ENCODE peak calls at places on chromosomes 1 and 21, in six cellular contexts. V, W, K, S, X and J are unnamed samples.

GRCh38 chr1:51517361-51518032 is 1.6 kb downstream of the EPS15 start:
- DNase-seq in X (peak; percentile 35), V (no peak), W (no peak), S (no peak), K (no peak), J (no peak)

GRCh38 chr1:162631546-162632233 is 574 bp upstream of the DDR2 start:
- DNase-seq in W (no peak), K (no peak), S (no peak), X (peak; percentile 46), V (no peak), J (peak; percentile 54)

GRCh38 chr1:94302497-94302896 is 65.1 kb upstream of the ARHGAP29 start:
- DNase-seq in S (no peak), W (no peak), K (no peak), X (no peak), V (no peak), J (no peak)

GRCh38 chr1:52727114-52727586 is 897 bp downstream of the ZYG11B start:
- DNase-seq in V (peak; percentile 23), W (no peak), S (no peak), X (no peak), K (no peak), J (no peak)

GRCh38 chr1:31984419-31985347 is 29.0 kb upstream of the KHDRBS1 start:
- DNase-seq in W (no peak), K (no peak), S (no peak), X (no peak), V (no peak), J (no peak)

GRCh38 chr1:98749152-98749756 is 87.7 kb downstream of the SNX7 start:
- DNase-seq in V (no peak), S (no peak), K (peak; percentile 2), W (no peak), X (no peak), J (no peak)

GRCh38 chr1:234265321-234265720 is 107.9 kb upstream of the COA6 start:
- DNase-seq in X (no peak), V (no peak), W (no peak), S (no peak), K (no peak), J (no peak)

GRCh38 chr1:1432951-1433803 is 2.3 kb upstream of the VWA1 start:
- DNase-seq in W (no peak), V (peak; percentile 93), K (no peak), S (peak; percentile 93), X (peak; percentile 47), J (peak; percentile 67)

GRCh38 chr1:47635597-47635996 is 197.8 kb downstream of the FOXD2 start:
- DNase-seq in X (no peak), W (no peak), K (no peak), V (no peak), S (no peak), J (no peak)

GRCh38 chr1:75615664-75616435 is 4.9 kb upstream of the SLC44A5 start:
- DNase-seq in K (no peak), V (peak; percentile 6), W (no peak), S (peak; percentile 28), X (no peak), J (peak; percentile 58)

GRCh38 chr1:119714583-119714982 is 2.8 kb downstream of the PHGDH start:
- DNase-seq in K (no peak), X (peak; percentile 11), S (no peak), W (no peak), V (no peak), J (no peak)

GRCh38 chr1:111192643-111193519 is 7.6 kb downstream of the DENND2D start:
- DNase-seq in X (no peak), S (no peak), K (no peak), W (no peak), V (no peak), J (no peak)

GRCh38 chr1:203327684-203328457 is 22.6 kb downstream of the BTG2 start:
- DNase-seq in S (peak; percentile 66), V (no peak), X (peak; percentile 66), K (peak; percentile 78), W (no peak), J (peak; percentile 77)

GRCh38 chr1:221315330-221315729 is 426.6 kb downstream of the DUSP10 start:
- DNase-seq in K (no peak), S (no peak), V (no peak), X (no peak), W (no peak), J (no peak)

GRCh38 chr1:59422921-59423575 is 126.2 kb downstream of the FGGY start:
- DNase-seq in V (peak; percentile 72), K (no peak), W (no peak), X (peak; percentile 89), S (peak; percentile 92), J (peak; percentile 66)

GRCh38 chr1:53731201-53731600 is 7.8 kb downstream of the GLIS1 start:
- DNase-seq in K (no peak), S (no peak), X (no peak), W (no peak), V (no peak), J (no peak)

GRCh38 chr1:85289848-85290335 is 13.5 kb upstream of the BCL10 start:
- DNase-seq in W (no peak), K (no peak), V (no peak), S (no peak), X (no peak), J (no peak)

GRCh38 chr1:161258439-161259386 is at the start of gene PCP4L1:
- DNase-seq in W (peak; percentile 68), X (no peak), K (peak; percentile 59), V (peak; percentile 37), S (peak; percentile 65), J (peak; percentile 65)

GRCh38 chr1:111669268-111669667 is 49.7 kb downstream of the RAP1A start:
- DNase-seq in V (no peak), K (no peak), S (no peak), X (no peak), W (no peak), J (no peak)

GRCh38 chr1:29642519-29642918 is 406.2 kb downstream of the PTPRU start:
- DNase-seq in K (no peak), W (no peak), V (no peak), X (no peak), S (no peak), J (no peak)

GRCh38 chr1:81695741-81696140 is 105.0 kb upstream of the ADGRL2 start:
- DNase-seq in X (no peak), W (no peak), K (peak; percentile 18), V (no peak), S (no peak), J (no peak)

GRCh38 chr1:40477680-40478057 is 579 bp downstream of the ZFP69 start:
- DNase-seq in W (no peak), X (peak; percentile 4), S (no peak), V (peak; percentile 11), K (no peak), J (no peak)

GRCh38 chr1:109918077-109918606 is 7.5 kb downstream of the CSF1 start:
- DNase-seq in V (no peak), X (no peak), W (no peak), K (no peak), S (no peak), J (no peak)

GRCh38 chr1:10287023-10287645 is 76.8 kb downstream of the KIF1B start:
- DNase-seq in V (no peak), W (no peak), S (no peak), X (no peak), K (no peak), J (no peak)

GRCh38 chr1:149936992-149937705 is 470 bp upstream of the MTMR11 start:
- DNase-seq in K (peak; percentile 87), S (no peak), V (peak; percentile 72), W (no peak), X (no peak), J (no peak)

GRCh38 chr21:45277101-45278045 is 10.3 kb downstream of the POFUT2 start:
- DNase-seq in X (no peak), S (peak; percentile 22), K (no peak), W (no peak), V (peak; percentile 4), J (peak; percentile 21)

GRCh38 chr1:154886281-154887036 is 16.4 kb upstream of the KCNN3 start:
- DNase-seq in S (no peak), X (no peak), W (no peak), V (no peak), K (no peak), J (no peak)
- TF ChIP-seq EP300 in S (no peak), X (no peak), W (no peak), V (no peak), K (no peak), J (no peak)

DNA sequence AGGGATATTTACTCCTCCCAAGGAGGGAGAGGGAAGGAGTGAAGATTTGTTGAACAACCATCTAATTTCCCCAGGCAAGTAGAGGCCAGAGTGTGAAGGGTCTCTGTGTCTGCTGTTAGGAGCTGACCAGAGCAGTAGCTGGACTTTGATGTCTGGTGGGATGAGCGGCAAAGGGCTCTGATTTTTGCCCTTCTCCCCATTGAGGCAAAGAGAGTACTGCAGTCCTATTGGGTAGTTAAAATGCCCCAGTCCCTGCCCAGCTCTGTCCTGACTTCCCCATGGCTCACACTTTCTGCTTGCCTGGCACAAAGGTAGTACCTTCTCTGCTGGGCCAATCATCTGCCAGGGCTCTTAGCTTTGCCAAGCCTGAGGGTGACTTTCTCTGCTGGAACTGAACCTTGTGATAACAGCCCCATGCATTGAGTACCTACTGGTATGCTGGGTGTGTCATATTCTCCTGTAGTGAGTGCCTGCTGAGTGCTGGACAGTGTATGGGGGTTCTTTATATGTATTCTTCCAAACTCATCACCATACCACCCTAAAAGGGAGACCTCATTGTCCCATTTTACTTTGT is 64.0 kb upstream of the SELENON start:
- DNase-seq in S (peak; percentile 75), V (no peak), K (no peak), X (no peak), W (no peak), J (peak; percentile 2)
- TF ChIP-seq CTCF in S (no peak), V (no peak), K (no peak), X (no peak), W (no peak), J (no peak)

GRCh38 chr1:17233675-17234074 is 15.2 kb upstream of the PADI3 start:
- DNase-seq in S (peak; percentile 29), X (peak; percentile 7), W (no peak), K (peak; percentile 96), V (peak; percentile 88), J (no peak)
- TF ChIP-seq EP300 in S (no peak), X (peak; percentile 21), W (no peak), K (peak; percentile 92), V (no peak), J (no peak)

DNA sequence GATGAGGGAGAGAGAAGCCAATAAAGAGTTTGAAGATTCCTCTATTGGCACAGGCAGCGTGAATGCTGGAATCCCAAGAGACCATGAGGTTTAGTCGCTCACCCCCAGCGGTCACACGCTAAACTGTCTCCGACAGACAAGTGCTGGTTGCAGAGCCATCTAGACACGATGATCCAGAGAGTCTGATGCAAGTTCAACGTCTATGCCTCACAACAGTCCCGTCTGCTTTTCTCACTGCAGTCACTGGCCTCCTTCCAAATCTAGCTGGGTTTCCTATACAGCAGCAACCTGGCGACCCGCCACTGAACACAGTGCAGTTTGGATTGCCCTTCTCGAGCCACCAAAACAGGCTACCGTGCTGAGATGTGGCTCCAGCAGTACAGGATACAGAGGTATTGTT is 98.6 kb upstream of the KRTAP19-8 start:
- DNase-seq in X (no peak), K (no peak), W (no peak), V (no peak), S (no peak), J (no peak)
- TF ChIP-seq CTCF in X (no peak), K (no peak), W (no peak), V (no peak), S (no peak), J (no peak)